ENCODE peak calls at places on chromosomes 2 and 18, in four cellular contexts. One of them, this sample, is unnamed.
A peak's percentile ranks its signal among the peaks of the same experiment; 100 is the strongest.

GRCh38 chr2:111898703-111899514 is 502 bp downstream of the MERTK start:
- DNase-seq in stimulated activated CD4-positive, alpha-beta T cell treated with anti-CD3 and anti-CD28 coated beads, Interleukin-12 subunit alpha, Interleukin-12 subunit beta, amount 100 ng/mL, for 4 hours: peak; percentile 9
- DNase-seq in kidney tubule cell: no peak
- DNase-seq in hypothalamus: peak; percentile 32
- DNase-seq in this sample: no peak

GRCh38 chr2:112155331-112156151 is 17.4 kb downstream of the FBLN7 start:
- DNase-seq in stimulated activated CD4-positive, alpha-beta T cell treated with anti-CD3 and anti-CD28 coated beads, Interleukin-12 subunit alpha, Interleukin-12 subunit beta, amount 100 ng/mL, for 4 hours: peak; percentile 25
- DNase-seq in kidney tubule cell: no peak
- DNase-seq in hypothalamus: no peak
- DNase-seq in this sample: peak; percentile 54

GRCh38 chr2:179917272-179917671 is 55.9 kb upstream of the ZNF385B start:
- DNase-seq in stimulated activated CD4-positive, alpha-beta T cell treated with anti-CD3 and anti-CD28 coated beads, Interleukin-12 subunit alpha, Interleukin-12 subunit beta, amount 100 ng/mL, for 4 hours: no peak
- DNase-seq in kidney tubule cell: peak; percentile 21
- DNase-seq in hypothalamus: no peak
- DNase-seq in this sample: no peak

GRCh38 chr18:58721586-58722160 is 50.4 kb downstream of the MALT1 start:
- DNase-seq in stimulated activated CD4-positive, alpha-beta T cell treated with anti-CD3 and anti-CD28 coated beads, Interleukin-12 subunit alpha, Interleukin-12 subunit beta, amount 100 ng/mL, for 4 hours: no peak
- DNase-seq in kidney tubule cell: peak; percentile 7
- DNase-seq in hypothalamus: no peak
- DNase-seq in this sample: no peak

GRCh38 chr2:45888167-45888566 is 236.7 kb downstream of the PRKCE start:
- DNase-seq in stimulated activated CD4-positive, alpha-beta T cell treated with anti-CD3 and anti-CD28 coated beads, Interleukin-12 subunit alpha, Interleukin-12 subunit beta, amount 100 ng/mL, for 4 hours: no peak
- DNase-seq in kidney tubule cell: no peak
- DNase-seq in hypothalamus: no peak
- DNase-seq in this sample: no peak

GRCh38 chr2:46967990-46968647 is 52.5 kb upstream of the MCFD2 start:
- DNase-seq in stimulated activated CD4-positive, alpha-beta T cell treated with anti-CD3 and anti-CD28 coated beads, Interleukin-12 subunit alpha, Interleukin-12 subunit beta, amount 100 ng/mL, for 4 hours: no peak
- DNase-seq in kidney tubule cell: peak; percentile 84
- DNase-seq in hypothalamus: no peak
- DNase-seq in this sample: no peak

GRCh38 chr2:39437522-39438296 is 624 bp upstream of the MAP4K3 start:
- DNase-seq in stimulated activated CD4-positive, alpha-beta T cell treated with anti-CD3 and anti-CD28 coated beads, Interleukin-12 subunit alpha, Interleukin-12 subunit beta, amount 100 ng/mL, for 4 hours: no peak
- DNase-seq in kidney tubule cell: peak; percentile 73
- DNase-seq in hypothalamus: peak; percentile 43
- DNase-seq in this sample: peak; percentile 68

GRCh38 chr18:44130365-44130942 is 550.2 kb upstream of the SETBP1 start:
- DNase-seq in stimulated activated CD4-positive, alpha-beta T cell treated with anti-CD3 and anti-CD28 coated beads, Interleukin-12 subunit alpha, Interleukin-12 subunit beta, amount 100 ng/mL, for 4 hours: no peak
- DNase-seq in kidney tubule cell: peak; percentile 49
- DNase-seq in hypothalamus: no peak
- DNase-seq in this sample: peak; percentile 47

GRCh38 chr2:26982102-26982742 is 11.8 kb downstream of the MAPRE3 start:
- DNase-seq in stimulated activated CD4-positive, alpha-beta T cell treated with anti-CD3 and anti-CD28 coated beads, Interleukin-12 subunit alpha, Interleukin-12 subunit beta, amount 100 ng/mL, for 4 hours: no peak
- DNase-seq in kidney tubule cell: peak; percentile 55
- DNase-seq in hypothalamus: no peak
- DNase-seq in this sample: no peak

GRCh38 chr2:233075966-233076339 is 15.8 kb downstream of the INPP5D start:
- DNase-seq in stimulated activated CD4-positive, alpha-beta T cell treated with anti-CD3 and anti-CD28 coated beads, Interleukin-12 subunit alpha, Interleukin-12 subunit beta, amount 100 ng/mL, for 4 hours: no peak
- DNase-seq in kidney tubule cell: peak; percentile 12
- DNase-seq in hypothalamus: no peak
- DNase-seq in this sample: peak; percentile 77